ENCODE peak calls at places on chromosomes 11 and 22, in four cellular contexts. N is HepG2, G is K562, S is H1. U is an unnamed sample.

GRCh38 chr11:15905334-15905733 is 451.0 kb downstream of the SOX6 start:
- DNase-seq in N (no peak), G (no peak), S (no peak), U (no peak)

GRCh38 chr22:49011379-49011768 is 816.3 kb downstream of the BRD1 start:
- DNase-seq in N (no peak), G (no peak), S (peak; percentile 29), U (no peak)

GRCh38 chr11:373716-374551 is 4.6 kb downstream of the B4GALNT4 start:
- DNase-seq in N (peak; percentile 91), G (no peak), S (no peak), U (no peak)

GRCh38 chr11:12061851-12062560 is 48.4 kb upstream of the MICAL2 start:
- DNase-seq in N (no peak), G (no peak), S (peak; percentile 41), U (no peak)

GRCh38 chr22:50600967-50601668 is 525 bp downstream of the MAPK8IP2 start:
- DNase-seq in N (no peak), G (peak; percentile 47), S (peak; percentile 60), U (no peak)

GRCh38 chr11:57567512-57568329 is at the start of gene UBE2L6:
- DNase-seq in N (no peak), G (peak; percentile 83), S (peak; percentile 80), U (no peak)

GRCh38 chr22:29623553-29624169 is 20.2 kb downstream of the NF2 start:
- DNase-seq in N (no peak), G (no peak), S (no peak), U (no peak)

GRCh38 chr22:22865311-22866072 is 22.1 kb upstream of the IGLL5 start:
- DNase-seq in N (no peak), G (peak; percentile 52), S (no peak), U (no peak)

GRCh38 chr11:73335204-73335923 is 27.3 kb downstream of the ARHGEF17 start:
- DNase-seq in N (peak; percentile 68), G (peak; percentile 83), S (peak; percentile 98), U (no peak)

GRCh38 chr11:134951305-134951700 is 539.3 kb upstream of the B3GAT1 start:
- DNase-seq in N (no peak), G (no peak), S (no peak), U (no peak)

GRCh38 chr11:14335712-14336111 is 23.3 kb downstream of the RRAS2 start:
- DNase-seq in N (no peak), G (no peak), S (no peak), U (no peak)

GRCh38 chr22:46968848-46969247 is 206.4 kb downstream of the TBC1D22A start:
- DNase-seq in N (no peak), G (no peak), S (no peak), U (no peak)

GRCh38 chr22:46970411-46971123 is 208.1 kb downstream of the TBC1D22A start:
- DNase-seq in N (no peak), G (no peak), S (no peak), U (no peak)

GRCh38 chr22:46969961-46970360 is 207.5 kb downstream of the TBC1D22A start:
- DNase-seq in N (no peak), G (no peak), S (no peak), U (no peak)

GRCh38 chr22:46968359-46968740 is 205.9 kb downstream of the TBC1D22A start:
- DNase-seq in N (no peak), G (no peak), S (no peak), U (no peak)

GRCh38 chr22:46969491-46969890 is 207.0 kb downstream of the TBC1D22A start:
- DNase-seq in N (no peak), G (no peak), S (no peak), U (peak; percentile 69)
- H3K4me3 ChIP-seq in N (no peak overlapping the region), G (no peak overlapping the region), S (no peak overlapping the region), U (no peak overlapping the region)

DNA sequence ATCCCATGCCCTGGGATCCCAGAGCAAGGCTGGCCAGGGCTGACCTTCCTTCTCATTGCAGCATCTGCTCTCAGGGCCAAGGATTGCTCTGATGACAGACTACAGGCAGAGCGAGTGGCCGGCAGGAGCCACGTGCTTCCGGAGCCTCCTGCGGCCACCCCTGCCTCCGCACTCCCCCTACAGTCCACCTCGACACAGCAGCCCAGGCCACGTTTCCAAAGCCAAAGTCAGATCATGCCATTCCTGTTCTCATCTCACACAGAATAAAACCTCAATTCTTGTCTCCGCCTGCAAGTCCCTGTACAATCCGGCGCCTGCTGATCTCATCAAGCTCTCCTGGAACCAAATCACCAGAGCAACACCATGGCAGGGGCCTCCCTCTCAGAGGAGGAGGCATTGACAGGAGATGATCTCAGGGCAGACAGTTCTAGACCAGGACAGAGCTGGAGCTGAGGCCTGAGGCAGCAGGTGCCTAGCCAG is 20.9 kb upstream of the UPK3A start:
- DNase-seq in N (peak; percentile 75), G (peak; percentile 58), S (peak; percentile 76), U (no peak)
- TF ChIP-seq BRCA1 in N (no peak), G (no peak), S (no peak), U (no peak)

GRCh38 chr22:37559901-37560681 is at the start of gene CDC42EP1:
- DNase-seq in N (no peak), G (peak; percentile 86), S (peak; percentile 78), U (no peak)
- TF ChIP-seq POLR2A in N (peak; percentile 42), G (no peak), S (peak; percentile 24), U (no peak)

GRCh38 chr11:7413961-7414728 is 71.2 kb upstream of the OLFML1 start:
- DNase-seq in N (peak; percentile 2), G (no peak), S (no peak), U (no peak)
- H3K4me3 ChIP-seq in N (no peak overlapping the region), G (no peak overlapping the region), S (no peak overlapping the region), U (no peak overlapping the region)